ENCODE peak calls at places on chromosomes 3 and 15, in eight cellular contexts. O, W, S, X, J, T, E and R are unnamed samples.

GRCh38 chr3:42264399-42265058 is 1.5 kb downstream of the CCK start:
- DNase-seq in J (no peak), O (peak; percentile 85), S (no peak), X (peak; percentile 65), E (peak; percentile 35), W (no peak), T (no peak), R (no peak)

GRCh38 chr3:70815817-70816216 is 503.4 kb upstream of the MDFIC2 start:
- DNase-seq in W (no peak), X (no peak), J (no peak), S (no peak), O (no peak), E (no peak), T (no peak), R (no peak)

GRCh38 chr3:69250014-69250413 is 127.6 kb upstream of the LMOD3 start:
- DNase-seq in E (peak; percentile 48), O (no peak), S (peak; percentile 83), X (no peak), T (peak; percentile 41), J (no peak), W (no peak), R (no peak)

GRCh38 chr15:32739522-32739921 is 21.7 kb downstream of the GREM1 start:
- DNase-seq in X (no peak), T (no peak), E (no peak), J (no peak), W (no peak), S (no peak), O (no peak), R (no peak)

GRCh38 chr3:86951343-86951742 is 39.6 kb downstream of the VGLL3 start:
- DNase-seq in S (no peak), E (peak; percentile 55), J (no peak), O (peak; percentile 82), X (no peak), T (no peak), W (no peak), R (no peak)

GRCh38 chr15:68217341-68217740 is 12.2 kb downstream of the CLN6 start:
- DNase-seq in X (no peak), W (no peak), E (no peak), T (no peak), S (no peak), J (no peak), O (no peak), R (no peak)

GRCh38 chr3:21919383-21919782 is 168.4 kb upstream of the ZNF385D start:
- DNase-seq in W (no peak), E (no peak), X (no peak), J (no peak), S (no peak), T (no peak), O (peak; percentile 23), R (no peak)

GRCh38 chr3:112395166-112395894 is 62.4 kb downstream of the CD200 start:
- DNase-seq in J (no peak), E (no peak), S (no peak), W (no peak), X (no peak), T (no peak), O (no peak), R (no peak)

GRCh38 chr3:4977001-4977888 is 2.0 kb upstream of the BHLHE40 start:
- DNase-seq in X (peak; percentile 79), E (peak; percentile 92), O (peak; percentile 89), T (no peak), S (peak; percentile 77), J (peak; percentile 95), W (peak; percentile 84), R (no peak)

GRCh38 chr3:139944256-139944910 is 9.4 kb downstream of the CLSTN2 start:
- DNase-seq in O (no peak), J (no peak), E (no peak), X (no peak), S (no peak), W (no peak), T (no peak), R (no peak)

GRCh38 chr3:52544937-52545336 is 8.5 kb downstream of the UQCC5 start:
- DNase-seq in T (no peak), O (no peak), J (no peak), S (no peak), W (no peak), X (no peak), E (no peak), R (no peak)

GRCh38 chr3:127820221-127820870 is 2.0 kb downstream of the MGLL start:
- DNase-seq in O (peak; percentile 83), J (peak; percentile 44), E (peak; percentile 15), X (no peak), W (no peak), T (no peak), S (no peak), R (no peak)

GRCh38 chr3:117454236-117454635 is 744.7 kb downstream of the TUSC7 start:
- DNase-seq in E (no peak), X (no peak), S (no peak), T (no peak), J (peak; percentile 36), W (no peak), O (no peak), R (no peak)

GRCh38 chr15:65233651-65234050 is 22.4 kb upstream of the CILP start:
- DNase-seq in S (no peak), O (peak; percentile 40), W (no peak), T (no peak), J (no peak), X (no peak), E (no peak), R (no peak)

GRCh38 chr15:48031973-48032372 is 88.8 kb upstream of the SLC24A5 start:
- DNase-seq in E (no peak), J (no peak), S (no peak), T (no peak), W (no peak), X (no peak), O (no peak), R (no peak)
- H3K4me3 ChIP-seq in E (no peak overlapping the region), J (no peak overlapping the region), S (no peak overlapping the region), T (no peak overlapping the region), W (no peak overlapping the region), X (no peak overlapping the region), O (no peak overlapping the region), R (no peak overlapping the region)

GRCh38 chr3:154745122-154745521 is 315.1 kb upstream of the GPR149 start:
- DNase-seq in O (no peak), S (no peak), T (no peak), X (no peak), J (no peak), W (no peak), E (no peak), R (no peak)

GRCh38 chr3:154745925-154746324 is 315.9 kb upstream of the GPR149 start:
- DNase-seq in E (no peak), J (no peak), W (no peak), O (no peak), T (no peak), X (no peak), S (no peak), R (no peak)

DNA sequence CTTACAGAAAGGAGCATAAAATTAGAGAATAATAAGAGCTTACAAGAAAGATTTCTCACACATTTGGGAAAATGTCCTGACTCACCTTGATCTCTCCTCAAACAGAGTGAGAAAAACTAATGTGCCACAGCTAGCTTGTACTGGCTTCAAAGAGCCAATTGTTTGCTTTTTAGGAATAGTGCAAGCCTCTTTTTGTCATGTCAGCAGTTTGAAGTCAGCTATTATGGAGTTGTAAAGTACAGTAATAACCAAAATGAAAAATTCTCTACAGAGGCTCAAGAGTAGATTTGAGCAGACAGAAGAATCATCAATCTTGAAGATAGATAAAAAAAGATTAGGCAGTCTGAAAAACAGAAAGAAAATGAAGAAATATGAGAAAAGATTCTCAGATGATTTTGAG is 313.4 kb upstream of the GPR149 start:
- DNase-seq in W (no peak), J (no peak), O (no peak), E (no peak), T (no peak), S (no peak), X (no peak), R (no peak)
- H3K4me3 ChIP-seq in W (no peak overlapping the region), J (no peak overlapping the region), O (no peak overlapping the region), E (no peak overlapping the region), T (no peak overlapping the region), S (no peak overlapping the region), X (no peak overlapping the region), R (no peak overlapping the region)

DNA sequence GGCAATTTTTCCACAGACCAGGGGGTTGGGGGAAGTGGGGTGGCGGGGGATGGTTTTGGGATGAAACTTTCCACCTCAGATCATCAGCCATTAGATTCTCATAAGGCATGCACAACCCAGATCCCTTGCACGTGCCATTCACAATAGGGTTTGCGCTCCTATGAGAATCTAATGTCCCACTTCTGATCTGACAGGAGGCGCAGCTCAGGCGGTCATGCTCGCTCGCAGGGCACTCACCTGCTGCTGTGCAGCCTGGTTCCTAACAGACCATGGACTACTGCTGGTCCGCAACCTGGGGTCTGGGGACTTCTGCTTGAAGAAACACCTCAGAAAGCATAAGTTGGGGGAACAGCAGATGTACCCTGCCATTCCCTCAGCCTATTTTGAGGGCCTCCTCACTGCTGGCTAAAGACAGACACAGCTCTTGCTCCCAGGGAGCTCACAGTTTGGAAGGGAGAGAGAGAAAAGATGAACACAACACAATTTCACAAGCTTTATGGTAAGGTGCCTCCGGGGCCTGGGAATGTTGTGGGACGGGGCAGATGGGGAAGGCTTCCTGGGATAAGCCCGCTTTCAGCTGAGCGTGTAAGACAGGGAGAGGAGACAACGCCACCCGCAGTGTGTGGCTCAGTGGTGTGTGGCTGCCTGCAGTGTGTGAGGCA is 285.2 kb downstream of the ADAMTS17 start:
- DNase-seq in S (no peak), T (no peak), E (no peak), W (no peak), J (no peak), X (no peak), O (no peak), R (no peak)
- H3K4me3 ChIP-seq in S (no peak overlapping the region), T (no peak overlapping the region), E (no peak overlapping the region), W (no peak overlapping the region), J (no peak overlapping the region), X (no peak overlapping the region), O (no peak overlapping the region), R (no peak overlapping the region)

GRCh38 chr3:123447749-123448502 is 964 bp downstream of the ADCY5 start:
- DNase-seq in T (no peak), O (peak; percentile 28), X (no peak), S (no peak), J (no peak), W (no peak), E (no peak), R (no peak)

GRCh38 chr3:123447416-123447748 is 1.5 kb downstream of the ADCY5 start:
- DNase-seq in X (no peak), S (no peak), O (no peak), J (no peak), W (no peak), E (no peak), T (no peak), R (no peak)

GRCh38 chr3:123449092-123449985 is 449 bp upstream of the ADCY5 start:
- DNase-seq in S (no peak), J (no peak), O (peak; percentile 52), E (peak; percentile 9), X (no peak), T (no peak), W (peak; percentile 33), R (no peak)

GRCh38 chr3:123449986-123450474 is 1.1 kb upstream of the ADCY5 start:
- DNase-seq in S (no peak), X (no peak), O (peak; percentile 24), W (peak; percentile 53), E (no peak), J (no peak), T (no peak), R (no peak)

GRCh38 chr3:123448503-123449091 is at the start of gene ADCY5:
- DNase-seq in J (no peak), X (no peak), S (no peak), E (no peak), T (no peak), O (peak; percentile 47), W (no peak), R (no peak)
- H3K4me3 ChIP-seq in J (no peak within 1 kb of the TSS), X (peak within 1 kb of the TSS; percentile 78), S (no peak within 1 kb of the TSS), E (peak within 1 kb of the TSS; percentile 35), T (peak within 1 kb of the TSS; percentile 51), O (peak within 1 kb of the TSS; percentile 54), W (peak within 1 kb of the TSS; percentile 62), R (peak within 1 kb of the TSS; percentile 55)

GRCh38 chr3:58404396-58404795 is 29.2 kb downstream of the PDHB start:
- DNase-seq in W (no peak), X (no peak), S (no peak), O (peak; percentile 83), T (peak; percentile 63), J (no peak), E (peak; percentile 75), R (no peak)
- H3K4me3 ChIP-seq in W (no peak overlapping the region), X (no peak overlapping the region), S (no peak overlapping the region), O (no peak overlapping the region), T (no peak overlapping the region), J (no peak overlapping the region), E (no peak overlapping the region), R (no peak overlapping the region)